ENCODE peak calls at places on chromosome 11, in four cellular contexts. B is GM12891, R is HL-60, C is GM12878. Q is an unnamed sample.

GRCh38 chr11:99865951-99866350 is 821.1 kb upstream of the ARHGAP42 start:
- DNase-seq in R (no peak), B (no peak), C (no peak), Q (no peak)

GRCh38 chr11:5603326-5603725 is 6.9 kb downstream of the TRIM6 start:
- DNase-seq in B (no peak), R (no peak), C (no peak), Q (no peak)

GRCh38 chr11:13030857-13031256 is 21.7 kb downstream of the RASSF10 start:
- DNase-seq in R (no peak), C (no peak), B (no peak), Q (no peak)

GRCh38 chr11:134270250-134270714 is 5.9 kb upstream of the GLB1L3 start:
- DNase-seq in B (no peak), R (no peak), C (no peak), Q (no peak)

GRCh38 chr11:17986007-17986710 is 26.7 kb downstream of the SERGEF start:
- DNase-seq in B (no peak), R (no peak), C (no peak), Q (no peak)

GRCh38 chr11:130874396-130874795 is 41.9 kb downstream of the SNX19 start:
- DNase-seq in R (no peak), C (no peak), B (no peak), Q (no peak)

GRCh38 chr11:130606781-130607511 is 158.5 kb downstream of the ADAMTS15 start:
- DNase-seq in R (no peak), B (no peak), C (no peak), Q (no peak)

GRCh38 chr11:57491371-57492061 is 24.0 kb downstream of the SLC43A1 start:
- DNase-seq in R (peak; percentile 57), B (no peak), C (no peak), Q (peak; percentile 76)

GRCh38 chr11:75462117-75462653 is 29.2 kb upstream of the KLHL35 start:
- DNase-seq in R (no peak), C (no peak), B (no peak), Q (no peak)

GRCh38 chr11:70606248-70606950 is 208.1 kb downstream of the CTTN start:
- DNase-seq in R (no peak), B (no peak), C (no peak), Q (no peak)

GRCh38 chr11:61841636-61842332 is 13.7 kb downstream of the FADS2 start:
- DNase-seq in B (no peak), C (no peak), R (no peak), Q (peak; percentile 75)

GRCh38 chr11:12249590-12250260 is 127.6 kb upstream of the PARVA start:
- DNase-seq in C (no peak), B (no peak), R (no peak), Q (no peak)

GRCh38 chr11:94553938-94554337 is 10.2 kb downstream of the FUT4 start:
- DNase-seq in B (no peak), C (no peak), R (no peak), Q (peak; percentile 51)

GRCh38 chr11:65121447-65121864 is 478 bp downstream of the FAU start:
- DNase-seq in B (no peak), R (no peak), C (no peak), Q (peak; percentile 52)

GRCh38 chr11:125168875-125169537 is 4.5 kb downstream of the PKNOX2 start:
- DNase-seq in R (no peak), C (no peak), B (no peak), Q (no peak)

GRCh38 chr11:64353101-64353738 is 5.7 kb upstream of the RPS6KA4 start:
- DNase-seq in C (no peak), R (no peak), B (no peak), Q (no peak)

GRCh38 chr11:35765211-35765610 is 102.6 kb downstream of the TRIM44 start:
- DNase-seq in R (no peak), B (no peak), C (no peak), Q (no peak)

GRCh38 chr11:215581-216037 is 8.1 kb downstream of the RIC8A start:
- DNase-seq in B (no peak), C (no peak), R (peak; percentile 32), Q (no peak)

GRCh38 chr11:1051356-1052132 is 15.0 kb upstream of the MUC6 start:
- DNase-seq in B (no peak), C (no peak), R (no peak), Q (no peak)

GRCh38 chr11:45411221-45411946 is 125.2 kb upstream of the SYT13 start:
- DNase-seq in B (no peak), C (no peak), R (no peak), Q (no peak)

GRCh38 chr11:91178366-91178765 is 955.5 kb upstream of the CHORDC1 start:
- DNase-seq in C (no peak), B (no peak), R (no peak), Q (no peak)

GRCh38 chr11:42770444-42771065 is 541.2 kb upstream of the API5 start:
- DNase-seq in R (peak; percentile 11), B (peak; percentile 20), C (no peak), Q (peak; percentile 11)

GRCh38 chr11:63709336-63709735 is 28.0 kb downstream of the RTN3 start:
- DNase-seq in B (no peak), C (no peak), R (no peak), Q (no peak)

GRCh38 chr11:112343368-112344039 is 82.8 kb upstream of the PLET1 start:
- DNase-seq in R (no peak), B (no peak), C (no peak), Q (no peak)

GRCh38 chr11:29129850-29130249 is 887.0 kb downstream of the KCNA4 start:
- DNase-seq in C (no peak), R (no peak), B (no peak), Q (no peak)

GRCh38 chr11:92941676-92942571 is 27.5 kb upstream of the MTNR1B start:
- DNase-seq in R (peak; percentile 28), C (no peak), B (peak; percentile 30), Q (peak; percentile 37)

GRCh38 chr11:128633384-128633965 is 46.1 kb upstream of the ETS1 start:
- DNase-seq in B (no peak), C (no peak), R (no peak), Q (no peak)

GRCh38 chr11:19711911-19712280 is 741 bp upstream of the NAV2 start:
- DNase-seq in C (no peak), R (no peak), B (no peak), Q (no peak)

GRCh38 chr11:133710241-133710640 is 135.1 kb downstream of the SPATA19 start:
- DNase-seq in B (no peak), C (no peak), R (no peak), Q (no peak)

GRCh38 chr11:101555366-101555765 is 28.4 kb downstream of the TRPC6 start:
- DNase-seq in R (no peak), C (no peak), B (no peak), Q (no peak)

GRCh38 chr11:14413307-14414072 is 54.5 kb upstream of the RRAS2 start:
- DNase-seq in B (no peak), C (no peak), R (no peak), Q (peak; percentile 50)

GRCh38 chr11:94814238-94814976 is 46.3 kb downstream of the AMOTL1 start:
- DNase-seq in B (no peak), C (no peak), R (no peak), Q (no peak)

GRCh38 chr11:77449784-77450183 is 24.1 kb downstream of the PAK1 start:
- DNase-seq in B (no peak), R (no peak), C (no peak), Q (no peak)

GRCh38 chr11:77450227-77450626 is 23.7 kb downstream of the PAK1 start:
- DNase-seq in C (no peak), B (no peak), R (peak; percentile 36), Q (no peak)

GRCh38 chr11:77449060-77449521 is 24.8 kb downstream of the PAK1 start:
- DNase-seq in R (peak; percentile 92), B (no peak), C (peak; percentile 91), Q (no peak)

GRCh38 chr11:77448269-77448668 is 25.6 kb downstream of the PAK1 start:
- DNase-seq in R (no peak), C (no peak), B (no peak), Q (no peak)

DNA sequence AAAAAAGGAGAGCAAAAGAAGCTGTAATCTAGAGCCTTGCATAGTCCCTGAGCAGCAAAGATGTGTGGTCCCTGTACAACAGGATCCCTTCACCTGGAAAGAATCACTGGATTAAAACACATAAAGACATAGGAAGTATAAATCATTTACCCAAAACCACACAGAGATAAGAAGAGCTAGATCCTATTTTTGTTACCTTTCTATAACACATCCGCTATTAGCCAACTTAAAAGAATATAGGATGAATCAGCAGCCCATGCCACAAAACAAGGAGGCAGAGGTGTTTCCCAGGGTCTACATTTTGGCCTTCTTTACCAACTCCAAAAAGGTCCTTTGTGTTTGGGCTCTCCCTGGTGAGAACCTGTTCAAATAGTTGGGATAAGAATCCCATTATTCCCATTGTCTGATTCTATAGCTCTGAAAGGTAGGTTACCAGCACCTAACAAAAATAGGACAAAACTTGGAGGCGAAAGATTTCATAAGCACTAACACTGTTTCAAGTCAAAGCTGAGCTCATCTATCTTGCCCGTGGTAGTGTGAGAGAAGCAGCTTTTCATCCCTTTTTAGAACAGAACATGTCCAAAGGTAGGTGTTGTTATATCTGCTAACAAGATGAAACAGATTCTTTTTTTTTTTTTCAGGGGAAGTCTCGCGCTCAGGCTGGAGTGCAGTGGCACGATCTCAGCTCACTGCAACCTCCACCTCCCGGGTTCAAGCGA is 26.8 kb downstream of the PAK1 start:
- DNase-seq in R (no peak), C (no peak), B (no peak), Q (no peak)
- TF ChIP-seq SPI1 in R (no peak), C (no peak), B (no peak), Q (no peak)

DNA sequence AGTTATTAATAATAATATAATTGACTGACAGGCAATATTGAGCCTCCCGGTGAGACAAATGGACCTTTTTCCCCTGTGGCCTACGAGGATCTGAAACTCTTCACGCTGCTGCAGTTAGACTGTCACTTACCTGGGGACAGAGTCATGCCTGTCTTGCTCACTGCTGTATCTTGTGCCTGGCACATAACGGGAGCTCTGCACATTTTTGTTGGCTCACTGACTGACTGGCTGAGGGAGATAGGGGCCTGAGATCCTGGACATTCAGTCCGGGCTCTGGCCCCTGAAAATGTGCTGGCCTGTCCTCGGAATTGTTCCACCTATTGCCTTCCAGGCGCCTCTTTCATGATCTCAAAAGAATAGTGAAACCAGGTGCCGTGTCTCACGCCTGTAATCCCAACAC is 743 bp upstream of the CD3D start:
- DNase-seq in R (no peak), B (no peak), C (no peak), Q (no peak)
- TF ChIP-seq SPI1 in R (no peak), B (peak; percentile 33), C (no peak), Q (no peak)

GRCh38 chr11:119533931-119534694 is 111.1 kb upstream of the THY1 start:
- DNase-seq in R (peak; percentile 75), C (peak; percentile 13), B (peak; percentile 65), Q (peak; percentile 78)
- TF ChIP-seq SPI1 in R (no peak), C (no peak), B (no peak), Q (no peak)

GRCh38 chr11:3143136-3143880 is 21.8 kb downstream of the OSBPL5 start:
- DNase-seq in C (no peak), R (no peak), B (no peak), Q (no peak)

GRCh38 chr11:3147257-3147619 is 17.9 kb downstream of the OSBPL5 start:
- DNase-seq in R (no peak), C (no peak), B (no peak), Q (no peak)

GRCh38 chr11:3146612-3147256 is 18.4 kb downstream of the OSBPL5 start:
- DNase-seq in B (no peak), R (no peak), C (no peak), Q (no peak)

GRCh38 chr11:3144296-3145205 is 20.6 kb downstream of the OSBPL5 start:
- DNase-seq in R (no peak), C (no peak), B (no peak), Q (no peak)

DNA sequence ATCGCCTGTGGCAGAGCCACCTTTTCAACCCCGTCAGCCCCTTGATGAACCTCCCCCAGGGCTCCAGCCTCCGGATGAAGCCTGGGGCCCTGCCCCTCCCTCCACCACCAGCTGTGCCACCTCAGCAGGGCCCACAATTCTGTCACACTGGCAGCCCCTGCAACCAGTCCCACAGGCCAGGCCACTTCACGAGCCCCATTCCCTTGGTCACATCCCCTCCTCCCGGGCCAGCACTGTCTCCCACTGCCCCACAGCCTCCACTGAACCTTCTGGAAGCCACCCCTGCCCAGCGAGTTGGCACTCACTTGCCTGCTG is 19.9 kb downstream of the OSBPL5 start:
- DNase-seq in R (no peak), C (no peak), B (no peak), Q (no peak)
- TF ChIP-seq SPI1 in R (no peak), C (no peak), B (no peak), Q (no peak)